ENCODE peak calls at places on chromosomes 11 and 22, in seven cellular contexts. One of them, this sample, is unnamed.
A peak's percentile ranks its signal among the peaks of the same experiment; 100 is the strongest.

GRCh38 chr11:76629853-76630599 is 40.5 kb downstream of the LRRC32 start:
- DNase-seq in NCI-H2081: no peak
- DNase-seq in heart right ventricle: peak; percentile 74
- DNase-seq in NCI-H460: no peak
- DNase-seq in omental fat pad: no peak
- DNase-seq in ecto neural progenitor cell: peak; percentile 43
- DNase-seq in coronary artery: no peak
- DNase-seq in this sample: no peak

GRCh38 chr11:111571829-111572501 is 30.3 kb upstream of the SIK2 start:
- DNase-seq in NCI-H2081: no peak
- DNase-seq in heart right ventricle: no peak
- DNase-seq in ecto neural progenitor cell: no peak
- DNase-seq in NCI-H460: no peak
- DNase-seq in omental fat pad: no peak
- DNase-seq in coronary artery: no peak
- DNase-seq in this sample: no peak

GRCh38 chr22:44710474-44711235 is 8.7 kb downstream of the PRR5 start:
- DNase-seq in omental fat pad: no peak
- DNase-seq in heart right ventricle: no peak
- DNase-seq in NCI-H460: no peak
- DNase-seq in NCI-H2081: peak; percentile 28
- DNase-seq in ecto neural progenitor cell: no peak
- DNase-seq in coronary artery: no peak
- DNase-seq in this sample: no peak

GRCh38 chr11:84384637-84385227 is 1098.6 kb upstream of the CCDC90B start:
- DNase-seq in NCI-H2081: peak; percentile 49
- DNase-seq in ecto neural progenitor cell: no peak
- DNase-seq in heart right ventricle: no peak
- DNase-seq in omental fat pad: peak; percentile 48
- DNase-seq in coronary artery: no peak
- DNase-seq in NCI-H460: peak; percentile 29
- DNase-seq in this sample: peak; percentile 33

GRCh38 chr11:21429401-21429800 is 760.0 kb downstream of the NELL1 start:
- DNase-seq in heart right ventricle: no peak
- DNase-seq in NCI-H460: no peak
- DNase-seq in NCI-H2081: no peak
- DNase-seq in coronary artery: no peak
- DNase-seq in ecto neural progenitor cell: no peak
- DNase-seq in omental fat pad: no peak
- DNase-seq in this sample: no peak

GRCh38 chr11:77236901-77237300 is 64.6 kb downstream of the GDPD4 start:
- DNase-seq in heart right ventricle: no peak
- DNase-seq in omental fat pad: no peak
- DNase-seq in ecto neural progenitor cell: no peak
- DNase-seq in coronary artery: no peak
- DNase-seq in NCI-H460: no peak
- DNase-seq in NCI-H2081: no peak
- DNase-seq in this sample: no peak

GRCh38 chr11:77071671-77072605 is 5.2 kb downstream of the CAPN5 start:
- DNase-seq in heart right ventricle: no peak
- DNase-seq in coronary artery: peak; percentile 72
- DNase-seq in NCI-H460: no peak
- DNase-seq in ecto neural progenitor cell: no peak
- DNase-seq in omental fat pad: peak; percentile 14
- DNase-seq in NCI-H2081: no peak
- DNase-seq in this sample: no peak

GRCh38 chr11:99368579-99368978 is 347.8 kb downstream of the CNTN5 start:
- DNase-seq in coronary artery: no peak
- DNase-seq in omental fat pad: no peak
- DNase-seq in heart right ventricle: no peak
- DNase-seq in ecto neural progenitor cell: no peak
- DNase-seq in NCI-H2081: peak; percentile 53
- DNase-seq in NCI-H460: no peak
- DNase-seq in this sample: peak; percentile 51

GRCh38 chr11:58318532-58318931 is 40.3 kb downstream of the OR5B17 start:
- DNase-seq in omental fat pad: no peak
- DNase-seq in coronary artery: no peak
- DNase-seq in NCI-H2081: no peak
- DNase-seq in ecto neural progenitor cell: no peak
- DNase-seq in heart right ventricle: no peak
- DNase-seq in NCI-H460: no peak
- DNase-seq in this sample: no peak

GRCh38 chr11:123308077-123308476 is 113.0 kb upstream of the CLMP start:
- DNase-seq in omental fat pad: no peak
- DNase-seq in heart right ventricle: no peak
- DNase-seq in ecto neural progenitor cell: no peak
- DNase-seq in coronary artery: no peak
- DNase-seq in NCI-H2081: peak; percentile 12
- DNase-seq in NCI-H460: no peak
- DNase-seq in this sample: peak; percentile 31

GRCh38 chr11:115201121-115201792 is 303.0 kb downstream of the CADM1 start:
- DNase-seq in ecto neural progenitor cell: no peak
- DNase-seq in NCI-H2081: no peak
- DNase-seq in coronary artery: no peak
- DNase-seq in NCI-H460: no peak
- DNase-seq in omental fat pad: no peak
- DNase-seq in heart right ventricle: no peak
- DNase-seq in this sample: no peak

GRCh38 chr22:48404004-48404403 is 1423.7 kb downstream of the BRD1 start:
- DNase-seq in coronary artery: no peak
- DNase-seq in NCI-H460: no peak
- DNase-seq in heart right ventricle: no peak
- DNase-seq in NCI-H2081: no peak
- DNase-seq in omental fat pad: no peak
- DNase-seq in ecto neural progenitor cell: no peak
- DNase-seq in this sample: no peak

GRCh38 chr22:44359496-44360110 is 46.9 kb upstream of the SHISAL1 start:
- DNase-seq in coronary artery: peak; percentile 68
- DNase-seq in NCI-H460: no peak
- DNase-seq in heart right ventricle: peak; percentile 3
- DNase-seq in ecto neural progenitor cell: no peak
- DNase-seq in omental fat pad: no peak
- DNase-seq in NCI-H2081: no peak
- DNase-seq in this sample: no peak

GRCh38 chr22:40519284-40519947 is 117.1 kb downstream of the MRTFA start:
- DNase-seq in omental fat pad: no peak
- DNase-seq in coronary artery: no peak
- DNase-seq in ecto neural progenitor cell: no peak
- DNase-seq in NCI-H2081: no peak
- DNase-seq in NCI-H460: no peak
- DNase-seq in heart right ventricle: no peak
- DNase-seq in this sample: no peak

GRCh38 chr11:16926868-16927267 is 87.3 kb downstream of the PLEKHA7 start:
- DNase-seq in coronary artery: no peak
- DNase-seq in NCI-H460: no peak
- DNase-seq in ecto neural progenitor cell: peak; percentile 47
- DNase-seq in omental fat pad: no peak
- DNase-seq in heart right ventricle: no peak
- DNase-seq in NCI-H2081: no peak
- DNase-seq in this sample: no peak

GRCh38 chr11:130916910-130917309 is 631 bp upstream of the SNX19 start:
- DNase-seq in NCI-H2081: no peak
- DNase-seq in coronary artery: no peak
- DNase-seq in heart right ventricle: no peak
- DNase-seq in NCI-H460: no peak
- DNase-seq in omental fat pad: no peak
- DNase-seq in ecto neural progenitor cell: no peak
- DNase-seq in this sample: no peak